ENCODE peak calls at places on chromosomes 3 and 15, in seven cellular contexts. M is left ventricle myocardium inferior; E is AG04449; H is hepatocyte; K is tibial artery; I is CD8-positive, alpha-beta T cell; Q is PC-3. Z is an unnamed sample.

GRCh38 chr3:52507359-52507758 is 12.2 kb downstream of the STAB1 start:
- DNase-seq in H (peak), E (peak), M (no peak), I (no peak), Q (peak), K (no peak), Z (no peak)

GRCh38 chr15:80289558-80290277 is 37.7 kb upstream of the CTXND1 start:
- DNase-seq in I (no peak), M (no peak), Q (no peak), E (no peak), K (no peak), H (no peak), Z (no peak)

GRCh38 chr3:169323580-169324453 is 339.7 kb downstream of the MECOM start:
- DNase-seq in I (no peak), E (no peak), K (no peak), H (peak), Q (no peak), M (peak), Z (peak)

GRCh38 chr15:98805434-98806274 is 157.3 kb downstream of the IGF1R start:
- DNase-seq in I (no peak), K (no peak), H (peak), M (no peak), Q (peak), E (no peak), Z (no peak)

GRCh38 chr3:14780927-14781507 is 37.7 kb upstream of the FGD5 start:
- DNase-seq in I (no peak), K (peak), E (no peak), M (peak), H (peak), Q (peak), Z (peak)

GRCh38 chr3:44966795-44967278 is 9.1 kb downstream of the ZDHHC3 start:
- DNase-seq in K (no peak), H (peak), E (no peak), I (no peak), Q (peak), M (no peak), Z (no peak)

GRCh38 chr3:104180906-104181305 is 1185.8 kb upstream of the ALCAM start:
- DNase-seq in I (no peak), M (no peak), K (no peak), Q (no peak), H (no peak), E (no peak), Z (no peak)

GRCh38 chr15:96703794-96704550 is 373.5 kb downstream of the NR2F2 start:
- DNase-seq in H (no peak), M (no peak), K (no peak), E (no peak), Q (no peak), I (no peak), Z (no peak)

GRCh38 chr3:51777985-51778384 is 1.1 kb downstream of the IQCF6 start:
- DNase-seq in I (no peak), H (no peak), E (no peak), M (peak), Q (peak), K (no peak), Z (peak)

GRCh38 chr3:5190147-5190791 is 2.8 kb downstream of the EDEM1 start:
- DNase-seq in H (no peak), M (no peak), E (no peak), K (no peak), Q (no peak), I (no peak), Z (no peak)
- H3K4me3 ChIP-seq in H (no peak), M (peak), E (no peak), K (no peak), Q (peak), I (peak), Z (peak)

GRCh38 chr15:40869686-40870085 is 4.3 kb downstream of the RHOV start:
- DNase-seq in K (no peak), I (no peak), Q (no peak), E (no peak), M (no peak), H (no peak), Z (no peak)

GRCh38 chr15:40873625-40874561 is at the start of gene RHOV:
- DNase-seq in M (peak), H (peak), K (no peak), E (no peak), Q (peak), I (peak), Z (peak)

GRCh38 chr15:40872791-40873526 is 1.1 kb downstream of the RHOV start:
- DNase-seq in M (no peak), Q (no peak), H (no peak), E (no peak), I (no peak), K (no peak), Z (peak)

GRCh38 chr15:40870716-40871115 is 3.3 kb downstream of the RHOV start:
- DNase-seq in M (no peak), K (no peak), E (no peak), Q (no peak), H (no peak), I (no peak), Z (peak)

GRCh38 chr15:40871749-40872617 is 2.1 kb downstream of the RHOV start:
- DNase-seq in E (no peak), I (no peak), K (no peak), Q (peak), H (peak), M (no peak), Z (peak)
- H3K4me3 ChIP-seq in E (no peak), I (no peak), K (no peak), Q (peak), H (no peak), M (no peak), Z (no peak)

GRCh38 chr3:147411777-147412176 is 2.6 kb downstream of the ZIC1 start:
- DNase-seq in I (no peak), E (no peak), Q (no peak), H (no peak), M (no peak), K (no peak), Z (no peak)
- H3K4me3 ChIP-seq in I (no peak), E (peak), Q (no peak), H (no peak), M (no peak), K (no peak), Z (no peak)

GRCh38 chr15:70493787-70494514 is 269.4 kb downstream of the UACA start:
- DNase-seq in H (peak), M (no peak), I (no peak), E (no peak), Q (no peak), K (no peak), Z (no peak)

GRCh38 chr15:70493376-70493775 is 270.0 kb downstream of the UACA start:
- DNase-seq in E (no peak), I (no peak), Q (no peak), K (no peak), H (no peak), M (no peak), Z (no peak)

GRCh38 chr15:70491183-70491621 is 272.2 kb downstream of the UACA start:
- DNase-seq in I (no peak), E (no peak), M (no peak), Q (no peak), H (no peak), K (no peak), Z (no peak)

GRCh38 chr15:70491641-70492040 is 271.7 kb downstream of the UACA start:
- DNase-seq in H (no peak), E (no peak), Q (no peak), I (no peak), K (no peak), M (no peak), Z (no peak)

DNA sequence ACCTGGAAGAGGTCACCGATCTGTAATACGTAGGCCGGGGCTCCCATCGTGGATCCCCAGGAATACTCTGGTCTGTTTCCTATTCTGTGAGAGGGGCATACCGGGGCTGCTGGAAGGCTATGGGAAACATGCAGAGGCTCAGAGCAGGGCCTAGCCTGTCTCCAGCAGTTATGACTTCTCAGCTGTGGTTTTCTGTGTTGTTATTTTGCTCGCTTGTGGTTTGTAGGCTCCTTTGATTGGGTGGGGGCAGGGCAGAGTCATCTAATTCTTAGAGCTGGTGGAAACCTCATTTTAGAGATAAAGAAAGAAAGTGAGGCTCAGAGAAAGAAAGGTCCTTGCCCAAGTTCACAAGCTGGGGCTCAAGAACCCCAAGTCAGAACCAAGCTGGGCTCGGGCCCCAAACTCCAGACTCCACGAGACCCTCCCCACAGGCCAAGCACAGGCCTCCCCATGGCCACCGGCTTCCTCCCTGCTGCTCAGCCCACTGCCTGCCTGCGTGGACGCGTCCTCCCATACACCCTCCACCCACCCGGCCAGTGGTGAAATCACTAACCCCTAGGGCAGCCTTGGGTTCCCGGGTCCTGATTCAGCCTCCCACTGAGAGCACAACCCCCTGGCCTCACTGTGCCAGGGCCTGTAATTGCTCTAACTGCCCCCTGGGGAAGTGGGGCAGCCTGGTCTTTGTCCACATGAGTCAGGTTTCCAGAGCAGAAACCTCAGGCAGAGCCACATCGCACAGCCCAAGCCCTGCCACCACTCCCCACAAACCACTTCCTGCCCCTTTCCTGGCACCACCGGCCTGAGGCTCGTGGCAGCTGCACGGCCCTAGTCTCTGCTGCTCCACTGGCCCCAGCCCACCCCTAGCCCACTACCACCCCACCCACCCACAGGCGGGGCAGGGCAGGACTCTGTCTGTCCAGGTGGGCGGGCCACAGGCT is 270.8 kb downstream of the UACA start:
- DNase-seq in H (peak), K (no peak), I (peak), Q (peak), E (peak), M (peak), Z (peak)
- H3K4me3 ChIP-seq in H (no peak), K (no peak), I (peak), Q (peak), E (no peak), M (no peak), Z (no peak)

DNA sequence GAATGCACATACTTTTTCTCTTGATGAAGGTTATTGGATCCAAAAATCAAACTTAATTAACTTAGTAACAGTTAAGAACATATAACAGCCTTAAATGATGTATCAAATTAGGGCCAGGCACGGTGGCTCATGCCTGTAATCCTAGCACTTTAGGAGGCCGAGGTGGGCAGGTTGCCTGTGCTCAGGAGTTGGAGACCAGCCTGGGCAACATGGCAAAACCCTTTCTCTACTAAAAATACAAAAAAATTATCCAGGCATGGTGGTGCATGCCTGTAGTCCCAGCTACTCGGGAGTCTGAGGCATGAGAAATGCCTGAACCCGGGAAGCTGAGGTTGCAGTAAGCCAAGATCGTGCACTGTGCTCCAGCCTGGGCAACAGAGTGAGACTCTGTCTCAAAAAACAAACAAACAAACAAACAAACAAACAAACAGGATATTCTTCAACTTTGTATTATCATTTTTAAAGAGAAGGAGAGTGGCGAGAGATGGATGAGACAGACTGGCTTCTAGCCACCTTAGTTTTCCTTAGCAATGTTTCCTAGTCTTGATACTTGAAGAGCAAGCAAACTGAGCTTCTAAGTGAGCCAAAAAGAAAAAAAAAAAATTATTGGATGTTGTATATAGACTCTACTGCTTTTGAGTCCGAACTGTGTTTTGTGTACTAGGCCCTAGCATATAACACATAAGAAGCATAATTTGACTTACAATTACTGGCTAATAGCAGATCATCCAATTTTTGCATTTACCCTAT is 13.8 kb downstream of the SPRED1 start:
- DNase-seq in Q (peak), K (no peak), H (no peak), E (no peak), I (no peak), M (no peak), Z (no peak)
- H3K4me3 ChIP-seq in Q (no peak), K (peak), H (no peak), E (peak), I (no peak), M (peak), Z (no peak)

DNA sequence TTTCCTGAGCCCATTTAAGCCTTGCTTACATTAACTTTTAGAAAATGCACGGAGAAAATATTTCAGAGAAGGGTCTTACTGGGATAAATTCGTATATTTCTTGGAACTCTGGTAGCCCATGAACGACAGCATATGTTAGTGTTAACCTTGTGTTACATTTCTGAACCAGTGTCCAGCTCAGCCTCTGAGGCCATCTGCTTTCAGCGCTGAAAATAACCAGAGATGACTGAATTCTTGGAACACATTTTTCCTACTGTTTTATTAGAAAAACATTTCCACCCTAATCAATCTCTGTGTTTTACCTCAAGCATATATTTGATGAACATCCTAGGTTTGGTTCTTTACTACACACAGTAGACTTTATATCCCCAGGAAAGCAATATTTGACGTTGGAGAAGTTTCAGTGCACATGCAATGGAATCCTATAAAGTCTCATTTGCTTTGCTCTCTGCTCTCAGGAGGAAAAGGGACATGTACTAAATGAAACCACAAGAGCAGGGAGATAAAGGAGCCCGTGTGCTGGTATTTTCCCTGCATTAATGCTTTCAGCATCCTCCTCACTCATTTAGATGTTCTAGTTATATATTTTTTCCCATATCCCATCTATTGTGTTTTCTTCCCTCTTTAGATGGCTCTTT is 151.8 kb upstream of the KCNMB2 start:
- DNase-seq in E (no peak), H (no peak), M (no peak), Q (no peak), I (no peak), K (no peak), Z (no peak)
- H3K4me3 ChIP-seq in E (no peak), H (no peak), M (peak), Q (no peak), I (no peak), K (no peak), Z (no peak)

GRCh38 chr15:67307889-67308597 is 53.5 kb downstream of the IQCH start:
- DNase-seq in E (no peak), I (no peak), K (no peak), H (no peak), Q (no peak), M (no peak), Z (no peak)

GRCh38 chr15:67307156-67307555 is 52.6 kb downstream of the IQCH start:
- DNase-seq in E (no peak), H (no peak), M (no peak), I (no peak), K (no peak), Q (peak), Z (no peak)

GRCh38 chr15:67303490-67304363 is 49.1 kb downstream of the IQCH start:
- DNase-seq in H (peak), Q (peak), E (no peak), I (no peak), K (no peak), M (no peak), Z (no peak)

GRCh38 chr15:67304778-67305177 is 50.2 kb downstream of the IQCH start:
- DNase-seq in I (no peak), M (no peak), Q (no peak), H (no peak), E (no peak), K (no peak), Z (no peak)

DNA sequence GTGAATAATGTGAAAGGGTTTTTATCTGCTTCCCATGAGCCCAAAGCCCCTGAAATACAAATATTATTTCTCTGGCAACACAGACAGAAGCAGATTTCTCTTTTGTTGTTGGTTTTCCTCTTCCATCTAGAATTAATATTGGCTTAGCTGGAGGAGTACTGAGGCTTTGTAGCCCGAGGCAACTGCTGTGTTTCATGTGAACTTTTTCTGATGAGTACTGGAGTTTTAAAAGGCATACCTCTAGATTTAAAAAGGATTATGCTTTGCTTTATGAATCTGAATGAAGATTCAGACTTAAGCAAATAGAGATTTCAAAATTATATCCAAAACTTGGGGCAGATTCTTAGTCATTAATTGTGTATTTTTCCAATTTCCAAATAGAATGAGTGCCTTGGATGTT is 50.9 kb downstream of the IQCH start:
- DNase-seq in I (no peak), E (no peak), K (no peak), M (no peak), Q (no peak), H (no peak), Z (no peak)
- H3K4me3 ChIP-seq in I (no peak), E (no peak), K (no peak), M (no peak), Q (no peak), H (no peak), Z (no peak)

GRCh38 chr15:69088300-69088965 is 72.0 kb upstream of the GLCE start:
- DNase-seq in K (no peak), H (no peak), E (no peak), Q (no peak), I (no peak), M (no peak), Z (no peak)
- H3K4me3 ChIP-seq in K (no peak), H (no peak), E (no peak), Q (no peak), I (no peak), M (no peak), Z (no peak)

DNA sequence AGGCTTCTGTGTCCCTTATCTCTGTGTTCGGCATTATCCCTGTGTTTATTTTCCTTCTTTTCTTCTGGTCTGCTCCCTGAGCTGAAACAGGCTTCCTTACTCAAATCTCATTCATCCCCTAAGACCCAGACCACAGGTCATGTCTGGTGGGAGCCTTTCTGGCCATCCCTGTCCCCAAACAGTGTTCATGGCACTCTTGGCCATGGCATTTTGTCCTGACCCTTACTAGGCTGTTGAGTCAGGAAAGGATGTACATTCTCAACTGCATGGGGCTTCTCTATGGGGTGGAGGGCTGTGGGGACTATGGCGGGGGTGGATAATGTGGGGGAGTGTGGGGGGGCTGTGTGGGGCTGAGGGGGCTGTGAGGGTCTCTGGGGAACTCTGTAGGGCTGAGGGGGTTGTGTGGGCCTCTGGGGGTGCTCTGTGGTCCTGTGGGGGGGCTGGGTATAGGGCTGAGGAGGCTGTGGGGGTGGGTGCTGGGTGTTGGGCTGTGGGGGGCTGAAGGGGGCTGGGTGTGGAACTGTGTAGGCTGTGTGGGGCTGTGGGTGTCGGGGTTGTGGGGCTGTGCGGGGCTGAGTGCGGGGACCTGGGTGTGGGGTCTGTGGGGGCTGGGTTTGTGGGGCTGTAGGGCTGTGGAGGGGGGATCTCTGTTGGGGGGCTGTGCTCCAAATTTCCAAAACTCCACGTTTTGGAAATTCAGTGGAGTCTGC is 64.3 kb downstream of the KLF13 start:
- DNase-seq in E (no peak), K (no peak), M (peak), I (no peak), H (no peak), Q (no peak), Z (peak)
- H3K4me3 ChIP-seq in E (no peak), K (peak), M (peak), I (no peak), H (no peak), Q (no peak), Z (no peak)

DNA sequence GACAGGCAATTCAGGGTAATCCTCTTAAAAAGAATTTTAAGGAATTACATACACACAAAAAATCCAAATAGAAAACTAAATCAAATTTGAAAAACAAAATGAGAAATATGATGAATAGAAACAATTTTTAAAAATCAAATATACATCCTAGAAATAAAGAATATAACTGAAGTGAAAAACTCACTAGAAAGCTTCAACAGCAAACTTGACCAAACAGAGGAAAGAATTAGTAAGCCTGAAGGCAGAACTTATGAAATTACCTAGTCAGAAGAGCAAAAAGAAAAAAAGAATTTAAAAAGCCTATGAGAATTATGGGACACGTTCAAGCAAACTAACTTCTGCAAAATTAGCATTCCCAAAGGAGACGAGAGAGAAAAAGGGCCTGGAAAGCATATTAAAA is 206.1 kb downstream of the PCCB start:
- DNase-seq in E (no peak), K (no peak), M (no peak), I (no peak), Q (no peak), H (no peak), Z (no peak)
- H3K4me3 ChIP-seq in E (no peak), K (no peak), M (no peak), I (no peak), Q (no peak), H (no peak), Z (no peak)

Z was measured in kidney.